ENCODE peak calls at places on chromosomes 1 and 21, in four cellular contexts. One of them, this sample, is unnamed.

GRCh38 chr1:1281533-1282321 is 1.5 kb downstream of the SCNN1D start:
- DNase-seq in left colon: peak; percentile 93
- DNase-seq in G401: peak; percentile 57
- DNase-seq in pulmonary artery endothelial cell: peak; percentile 33
- DNase-seq in this sample: no peak

GRCh38 chr1:86866665-86867064 is 47.3 kb downstream of the SELENOF start:
- DNase-seq in G401: no peak
- DNase-seq in left colon: no peak
- DNase-seq in pulmonary artery endothelial cell: no peak
- DNase-seq in this sample: no peak

GRCh38 chr1:167169642-167170041 is 51.0 kb upstream of the POU2F1 start:
- DNase-seq in left colon: no peak
- DNase-seq in G401: no peak
- DNase-seq in pulmonary artery endothelial cell: no peak
- DNase-seq in this sample: no peak

GRCh38 chr21:40176732-40177131 is 309.5 kb downstream of the PCP4 start:
- DNase-seq in left colon: no peak
- DNase-seq in G401: no peak
- DNase-seq in pulmonary artery endothelial cell: no peak
- DNase-seq in this sample: no peak

GRCh38 chr21:36587388-36587787 is 107.5 kb upstream of the CLDN14 start:
- DNase-seq in left colon: no peak
- DNase-seq in pulmonary artery endothelial cell: no peak
- DNase-seq in G401: no peak
- DNase-seq in this sample: no peak

GRCh38 chr1:7535016-7535415 is 236.1 kb upstream of the VAMP3 start:
- DNase-seq in pulmonary artery endothelial cell: no peak
- DNase-seq in left colon: no peak
- DNase-seq in G401: no peak
- DNase-seq in this sample: no peak

GRCh38 chr21:37915516-37915915 is 741 bp downstream of the KCNJ6 start:
- DNase-seq in left colon: no peak
- DNase-seq in pulmonary artery endothelial cell: no peak
- DNase-seq in G401: peak; percentile 69
- DNase-seq in this sample: no peak

GRCh38 chr21:39867198-39867650 is at the start of gene PCP4:
- DNase-seq in G401: peak; percentile 45
- DNase-seq in left colon: peak; percentile 61
- DNase-seq in pulmonary artery endothelial cell: no peak
- DNase-seq in this sample: no peak

GRCh38 chr1:87949711-87950110 is 621.0 kb downstream of the LMO4 start:
- DNase-seq in G401: no peak
- DNase-seq in left colon: no peak
- DNase-seq in pulmonary artery endothelial cell: no peak
- DNase-seq in this sample: no peak

GRCh38 chr1:206110820-206111219 is 6.4 kb downstream of the AVPR1B start:
- DNase-seq in G401: no peak
- DNase-seq in left colon: no peak
- DNase-seq in pulmonary artery endothelial cell: no peak
- DNase-seq in this sample: no peak

GRCh38 chr21:44756416-44757185 is 45.0 kb downstream of the UBE2G2 start:
- DNase-seq in left colon: no peak
- DNase-seq in pulmonary artery endothelial cell: no peak
- DNase-seq in G401: no peak
- DNase-seq in this sample: no peak

GRCh38 chr1:27672750-27673112 is 739 bp upstream of the IFI6 start:
- DNase-seq in left colon: no peak
- DNase-seq in pulmonary artery endothelial cell: no peak
- DNase-seq in G401: no peak
- DNase-seq in this sample: no peak

GRCh38 chr1:114670083-114671010 is 498 bp upstream of the DENND2C start:
- DNase-seq in pulmonary artery endothelial cell: peak; percentile 53
- DNase-seq in left colon: peak; percentile 96
- DNase-seq in G401: peak; percentile 87
- DNase-seq in this sample: peak; percentile 76

GRCh38 chr1:9293241-9293511 is 482 bp downstream of the SPSB1 start:
- DNase-seq in left colon: no peak
- DNase-seq in G401: no peak
- DNase-seq in pulmonary artery endothelial cell: no peak
- DNase-seq in this sample: no peak

GRCh38 chr1:107669996-107670395 is 295.0 kb downstream of the VAV3 start:
- DNase-seq in G401: peak; percentile 50
- DNase-seq in pulmonary artery endothelial cell: no peak
- DNase-seq in left colon: peak; percentile 72
- DNase-seq in this sample: no peak

GRCh38 chr1:8486047-8486446 is 168.1 kb downstream of the SLC45A1 start:
- DNase-seq in G401: no peak
- DNase-seq in pulmonary artery endothelial cell: no peak
- DNase-seq in left colon: no peak
- DNase-seq in this sample: no peak

GRCh38 chr1:2528016-2528415 is 1.6 kb upstream of the PANK4 start:
- DNase-seq in G401: peak; percentile 95
- DNase-seq in left colon: no peak
- DNase-seq in pulmonary artery endothelial cell: no peak
- DNase-seq in this sample: no peak

GRCh38 chr1:27821761-27822315 is 8.7 kb upstream of the PPP1R8 start:
- DNase-seq in pulmonary artery endothelial cell: no peak
- DNase-seq in G401: no peak
- DNase-seq in left colon: no peak
- DNase-seq in this sample: no peak

GRCh38 chr1:172451002-172451443 is 7.2 kb upstream of the PIGC start:
- DNase-seq in left colon: no peak
- DNase-seq in pulmonary artery endothelial cell: no peak
- DNase-seq in G401: no peak
- DNase-seq in this sample: no peak

GRCh38 chr1:145871994-145872411 is 13.1 kb upstream of the PIAS3 start:
- DNase-seq in pulmonary artery endothelial cell: no peak
- DNase-seq in G401: peak; percentile 76
- DNase-seq in left colon: peak; percentile 41
- DNase-seq in this sample: no peak

GRCh38 chr1:201546093-201546492 is 7.2 kb downstream of the NAV1 start:
- DNase-seq in G401: no peak
- DNase-seq in pulmonary artery endothelial cell: no peak
- DNase-seq in left colon: no peak
- DNase-seq in this sample: no peak

GRCh38 chr1:201181726-201182125 is 8.9 kb upstream of the IGFN1 start:
- DNase-seq in pulmonary artery endothelial cell: no peak
- DNase-seq in G401: no peak
- DNase-seq in left colon: no peak
- DNase-seq in this sample: no peak

GRCh38 chr1:159296697-159297375 is 5.3 kb upstream of the FCER1A start:
- DNase-seq in left colon: no peak
- DNase-seq in G401: no peak
- DNase-seq in pulmonary artery endothelial cell: no peak
- DNase-seq in this sample: no peak

GRCh38 chr1:93503816-93504215 is 55.9 kb downstream of the FNBP1L start:
- DNase-seq in pulmonary artery endothelial cell: no peak
- DNase-seq in G401: no peak
- DNase-seq in left colon: no peak
- DNase-seq in this sample: no peak

GRCh38 chr1:171142081-171142450 is 43.0 kb upstream of the FMO2 start:
- DNase-seq in G401: no peak
- DNase-seq in pulmonary artery endothelial cell: peak; percentile 40
- DNase-seq in left colon: no peak
- DNase-seq in this sample: no peak